ENCODE peak calls at places on chromosomes 3 and 15, in six cellular contexts. Y is sigmoid colon; Q is GM23248; W is tibial nerve; D is naive thymus-derived CD4-positive, alpha-beta T cell; M is CD4-positive, CD25-positive, alpha-beta regulatory T cell. S is an unnamed sample.

GRCh38 chr3:11477286-11477935 is 166.3 kb downstream of the VGLL4 start:
- DNase-seq in W (no peak), Y (peak; percentile 72), Q (peak; percentile 82), D (no peak), M (no peak), S (no peak)

GRCh38 chr15:27865323-27865922 is 233.7 kb downstream of the OCA2 start:
- DNase-seq in Q (no peak), W (no peak), D (no peak), Y (no peak), M (no peak), S (no peak)

GRCh38 chr15:57477736-57478522 is 101.6 kb downstream of the CGNL1 start:
- DNase-seq in M (no peak), D (no peak), W (no peak), Y (no peak), Q (no peak), S (no peak)

GRCh38 chr3:1583044-1583443 is 490.2 kb downstream of the CNTN6 start:
- DNase-seq in W (no peak), Q (no peak), M (no peak), Y (no peak), D (no peak), S (no peak)

GRCh38 chr3:108940568-108941285 is 13.0 kb downstream of the GUCA1C start:
- DNase-seq in Q (no peak), M (no peak), Y (no peak), D (no peak), W (no peak), S (no peak)

GRCh38 chr3:125480656-125481374 is 39.2 kb downstream of the SNX4 start:
- DNase-seq in Q (peak; percentile 91), D (no peak), Y (no peak), W (no peak), M (no peak), S (no peak)

GRCh38 chr3:147395975-147396708 is 10.2 kb downstream of the ZIC4 start:
- DNase-seq in Q (no peak), Y (no peak), M (no peak), D (no peak), W (no peak), S (no peak)

GRCh38 chr15:69395991-69396390 is 18.2 kb upstream of the KIF23 start:
- DNase-seq in D (no peak), M (no peak), W (no peak), Q (no peak), Y (no peak), S (no peak)

GRCh38 chr15:52794665-52795463 is 4.7 kb upstream of the ONECUT1 start:
- DNase-seq in W (no peak), Q (no peak), D (no peak), Y (no peak), M (no peak), S (no peak)

GRCh38 chr3:184716652-184717607 is 5.1 kb upstream of the MAGEF1 start:
- DNase-seq in M (no peak), W (peak; percentile 14), D (no peak), Q (peak; percentile 82), Y (no peak), S (peak; percentile 25)

DNA sequence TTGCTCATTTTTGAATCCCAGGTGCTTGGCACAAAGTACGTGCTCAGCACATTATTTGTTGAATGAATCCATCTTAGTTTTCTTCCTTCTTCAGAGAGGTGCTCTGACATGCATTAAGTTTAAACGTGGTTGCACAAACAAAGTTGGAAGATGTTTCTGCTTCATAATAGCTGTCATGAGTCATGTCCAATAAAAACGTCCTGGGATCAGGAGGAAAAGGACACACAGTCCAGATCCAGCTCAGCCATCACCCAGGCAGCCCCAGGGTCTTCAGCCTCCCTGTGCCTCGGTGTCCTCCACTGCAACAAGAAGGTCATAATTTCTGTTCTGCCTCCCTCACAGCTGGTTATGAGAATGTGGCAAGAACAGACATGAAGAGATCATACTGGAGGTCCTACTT is 55.4 kb downstream of the CCNL1 start:
- DNase-seq in Y (peak; percentile 79), W (no peak), D (no peak), Q (peak; percentile 69), M (no peak), S (no peak)
- H3K4me1 ChIP-seq in Y (peaks cover 66% of the 10 kb centered on the region), W (no peaks in the 10 kb centered on the region), D (peaks cover 11% of the 10 kb centered on the region), Q (peaks cover 5% of the 10 kb centered on the region), M (peaks cover 24% of the 10 kb centered on the region), S (no peaks in the 10 kb centered on the region)

GRCh38 chr15:39625451-39625850 is 44.6 kb downstream of the THBS1 start:
- DNase-seq in W (no peak), Q (no peak), Y (no peak), D (no peak), M (no peak), S (no peak)
- H3K4me3 ChIP-seq in W (no peak overlapping the region), Q (no peak overlapping the region), Y (no peak overlapping the region), D (no peak overlapping the region), M (no peak overlapping the region), S (no peak overlapping the region)

GRCh38 chr3:127457094-127457475 is 133.4 kb downstream of the TPRA1 start:
- DNase-seq in Y (peak; percentile 63), W (no peak), D (no peak), Q (peak; percentile 91), M (no peak), S (peak; percentile 15)
- H3K27me3 ChIP-seq in Y (peaks cover 72% of the 10 kb centered on the region), W (peaks cover 69% of the 10 kb centered on the region), D (no peaks in the 10 kb centered on the region), Q (peaks cover 16% of the 10 kb centered on the region), M (peaks cover 19% of the 10 kb centered on the region), S (peaks cover 3% of the 10 kb centered on the region)

GRCh38 chr15:34239151-34239761 is 14.4 kb downstream of the EMC4 start:
- DNase-seq in W (no peak), Y (no peak), Q (peak; percentile 93), D (no peak), M (no peak), S (no peak)
- H3K4me1 ChIP-seq in W (no peaks in the 10 kb centered on the region), Y (no peaks in the 10 kb centered on the region), Q (peaks cover 34% of the 10 kb centered on the region), D (no peaks in the 10 kb centered on the region), M (no peaks in the 10 kb centered on the region), S (peaks cover 2% of the 10 kb centered on the region)

GRCh38 chr3:124442463-124442862 is 287.8 kb upstream of the UMPS start:
- DNase-seq in M (no peak), D (no peak), Y (no peak), Q (peak; percentile 5), W (no peak), S (no peak)

GRCh38 chr3:124444075-124444474 is 286.2 kb upstream of the UMPS start:
- DNase-seq in W (no peak), Y (no peak), M (no peak), D (no peak), Q (no peak), S (no peak)

GRCh38 chr3:124443446-124443845 is 286.8 kb upstream of the UMPS start:
- DNase-seq in D (no peak), M (no peak), W (no peak), Q (no peak), Y (no peak), S (no peak)

GRCh38 chr3:124441766-124442165 is 288.5 kb upstream of the UMPS start:
- DNase-seq in Y (no peak), M (no peak), D (no peak), W (no peak), Q (no peak), S (no peak)

GRCh38 chr3:124444893-124445292 is 285.4 kb upstream of the UMPS start:
- DNase-seq in M (no peak), W (no peak), D (no peak), Q (no peak), Y (no peak), S (no peak)
- H3K4me3 ChIP-seq in M (no peak overlapping the region), W (no peak overlapping the region), D (no peak overlapping the region), Q (no peak overlapping the region), Y (no peak overlapping the region), S (no peak overlapping the region)